ENCODE peak calls at places on chromosomes 12 and 14, in five cellular contexts. W, F, B, D and P are unnamed samples.

GRCh38 chr12:127562781-127563180 is 704.2 kb upstream of the TMEM132C start:
- DNase-seq in W (no peak), F (no peak), B (no peak), D (no peak), P (no peak)

GRCh38 chr12:47904647-47905312 is at the start of gene VDR:
- DNase-seq in W (peak; percentile 82), F (peak; percentile 61), B (peak; percentile 89), D (peak; percentile 89), P (peak; percentile 43)

GRCh38 chr14:91129261-91129660 is 15.4 kb downstream of the DGLUCY start:
- DNase-seq in W (no peak), F (no peak), B (no peak), D (no peak), P (no peak)

GRCh38 chr12:68158427-68158826 is 1.1 kb downstream of the IFNG start:
- DNase-seq in W (no peak), F (peak; percentile 17), B (no peak), D (no peak), P (no peak)

GRCh38 chr14:24556756-24557155 is 19.3 kb downstream of the CTSG start:
- DNase-seq in W (no peak), F (no peak), B (no peak), D (no peak), P (no peak)

GRCh38 chr12:70436836-70437235 is 70.7 kb downstream of the KCNMB4 start:
- DNase-seq in W (no peak), F (no peak), B (no peak), D (no peak), P (no peak)

GRCh38 chr12:58105225-58106119 is 164.1 kb downstream of the ATP23 start:
- DNase-seq in W (no peak), F (peak; percentile 14), B (peak; percentile 14), D (no peak), P (no peak)

GRCh38 chr14:99516156-99517045 is 35.2 kb downstream of the CCNK start:
- DNase-seq in W (peak; percentile 21), F (no peak), B (no peak), D (no peak), P (no peak)

GRCh38 chr14:58731465-58732330 is 93.9 kb downstream of the DACT1 start:
- DNase-seq in W (no peak), F (peak; percentile 96), B (peak; percentile 24), D (no peak), P (no peak)

GRCh38 chr12:51751657-51752056 is 96.9 kb downstream of the FIGNL2 start:
- DNase-seq in W (peak; percentile 29), F (no peak), B (no peak), D (no peak), P (no peak)

GRCh38 chr12:25151476-25151875 is 43.5 kb downstream of the DNAI7 start:
- DNase-seq in W (peak; percentile 54), F (peak; percentile 99), B (peak; percentile 35), D (no peak), P (no peak)

GRCh38 chr12:53180931-53181645 is 363 bp upstream of the CSAD start:
- DNase-seq in W (peak; percentile 88), F (peak; percentile 41), B (peak; percentile 91), D (peak; percentile 87), P (peak; percentile 77)

GRCh38 chr12:97556201-97556824 is 93.7 kb downstream of the RMST start:
- DNase-seq in W (peak; percentile 38), F (no peak), B (no peak), D (peak; percentile 68), P (no peak)

GRCh38 chr12:56631790-56632700 is 1.9 kb upstream of the BAZ2A start:
- DNase-seq in W (peak; percentile 78), F (peak; percentile 18), B (peak; percentile 60), D (peak; percentile 88), P (peak; percentile 50)

GRCh38 chr12:57460457-57461325 is 1.1 kb downstream of the GLI1 start:
- DNase-seq in W (peak; percentile 37), F (no peak), B (peak; percentile 41), D (no peak), P (peak; percentile 54)

GRCh38 chr14:61388976-61389576 is 67.7 kb downstream of the PRKCH start:
- DNase-seq in W (no peak), F (peak; percentile 26), B (no peak), D (no peak), P (no peak)

GRCh38 chr14:97878206-97878605 is 1081.0 kb downstream of the VRK1 start:
- DNase-seq in W (peak; percentile 39), F (no peak), B (no peak), D (no peak), P (no peak)

DNA sequence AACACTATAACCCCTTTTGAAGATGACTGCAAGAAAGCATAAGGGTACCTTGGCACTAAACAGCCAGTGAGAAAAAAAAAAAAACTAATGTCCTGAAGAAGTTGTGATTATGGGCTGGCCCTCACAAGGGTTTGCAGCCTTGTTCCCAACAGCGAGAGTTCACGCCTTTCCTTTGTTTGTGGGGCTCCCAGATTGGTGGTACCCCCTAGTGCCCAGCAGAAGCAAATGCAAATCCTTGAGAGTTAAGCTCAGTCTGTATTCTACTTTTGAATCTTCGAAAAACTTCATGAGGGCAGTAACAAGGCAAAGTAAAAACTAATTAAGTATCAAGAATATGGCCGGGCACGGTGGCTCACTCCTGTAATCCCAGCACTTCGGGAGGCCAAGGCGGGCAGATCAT is 238.9 kb upstream of the LMO3 start:
- DNase-seq in W (no peak), F (no peak), B (no peak), D (no peak), P (no peak)
- TF ChIP-seq CTCF in W (no peak), F (no peak), B (no peak), D (no peak), P (peak; percentile 22)

DNA sequence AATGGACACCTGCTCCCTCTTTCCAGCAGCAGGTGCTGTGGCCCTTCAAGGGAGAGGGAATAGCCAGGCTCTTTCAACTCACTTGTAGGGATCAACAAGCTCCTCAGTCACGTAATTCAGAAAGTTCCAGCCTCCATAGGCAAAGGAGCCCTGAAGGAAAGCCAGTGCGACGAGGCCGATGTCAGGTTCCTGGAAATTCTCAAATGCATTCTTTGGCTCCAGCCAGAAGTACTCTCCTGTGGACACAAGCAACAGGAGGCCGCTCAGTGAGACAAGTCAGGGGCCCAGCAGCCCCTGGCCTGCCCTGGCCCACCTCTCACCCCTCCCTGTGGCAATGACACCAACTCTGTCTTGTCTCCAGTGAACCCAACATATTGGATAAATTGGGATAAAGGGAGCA is 21.3 kb upstream of the CEBPE start:
- DNase-seq in W (no peak), F (no peak), B (no peak), D (no peak), P (no peak)
- TF ChIP-seq CTCF in W (no peak), F (no peak), B (no peak), D (no peak), P (no peak)

GRCh38 chr12:110102255-110102654 is 21.9 kb upstream of the IFT81 start:
- DNase-seq in W (peak; percentile 42), F (peak; percentile 77), B (peak; percentile 97), D (no peak), P (peak; percentile 36)
- TF ChIP-seq CTCF in W (no peak), F (peak; percentile 70), B (peak; percentile 40), D (peak; percentile 13), P (peak; percentile 45)

DNA sequence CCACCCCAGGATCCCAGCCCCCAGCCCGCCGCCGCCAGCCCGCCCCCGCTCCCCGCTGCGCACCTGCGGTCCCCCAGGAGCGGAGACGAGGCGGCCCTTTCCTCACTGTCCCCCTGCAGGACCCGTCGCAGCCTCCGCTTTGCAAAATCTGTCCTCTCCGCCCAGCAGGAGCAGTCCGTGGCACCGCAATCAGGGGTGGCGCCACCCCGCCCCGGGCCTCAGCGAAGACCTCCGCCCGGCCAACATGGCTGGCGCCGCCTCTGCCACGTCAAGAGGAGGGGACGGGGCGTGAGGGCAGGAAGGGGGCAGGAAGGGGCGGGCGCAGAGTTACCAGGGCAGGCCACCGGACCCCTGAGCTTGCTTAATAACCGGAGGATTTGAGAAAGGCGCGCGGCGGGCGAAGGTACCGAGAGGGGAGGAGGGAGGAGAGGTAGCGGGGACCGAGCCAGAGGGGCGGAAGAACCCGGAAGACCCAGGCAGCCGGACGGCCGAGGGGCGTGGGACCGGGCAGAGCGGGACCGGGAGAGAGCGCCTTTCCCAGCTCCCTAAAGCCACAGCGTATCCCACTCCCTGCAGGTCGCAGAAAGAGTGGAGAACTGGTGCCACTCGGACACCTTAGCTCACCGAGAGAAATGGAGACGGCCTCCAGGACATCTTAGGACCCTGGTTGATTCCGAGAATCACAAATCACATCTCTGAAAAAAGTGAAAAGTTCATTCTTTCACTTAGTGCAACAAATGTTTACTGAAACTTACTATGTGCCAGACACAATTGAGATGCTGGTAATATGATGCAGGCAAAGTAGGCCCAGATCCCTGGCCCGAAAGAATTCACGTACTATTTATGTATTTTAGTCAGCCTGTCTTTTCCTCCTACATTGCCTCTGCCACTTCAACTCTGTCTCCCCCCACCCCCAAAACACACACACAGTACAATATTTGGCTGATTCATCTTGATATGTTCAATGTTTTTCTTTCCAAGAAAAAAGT is at the start of gene SEC23A:
- DNase-seq in W (peak; percentile 94), F (peak; percentile 77), B (peak; percentile 75), D (peak; percentile 95), P (peak; percentile 80)
- TF ChIP-seq CTCF in W (no peak), F (no peak), B (no peak), D (no peak), P (peak; percentile 11)

GRCh38 chr14:56896231-56896630 is 86.0 kb upstream of the OTX2 start:
- DNase-seq in W (no peak), F (no peak), B (no peak), D (no peak), P (no peak)

GRCh38 chr14:56902413-56902812 is 92.1 kb upstream of the OTX2 start:
- DNase-seq in W (no peak), F (no peak), B (no peak), D (no peak), P (no peak)

GRCh38 chr14:56903304-56904021 is 93.2 kb upstream of the OTX2 start:
- DNase-seq in W (no peak), F (no peak), B (no peak), D (no peak), P (no peak)

GRCh38 chr14:56895154-56895553 is 84.9 kb upstream of the OTX2 start:
- DNase-seq in W (no peak), F (no peak), B (no peak), D (no peak), P (no peak)

DNA sequence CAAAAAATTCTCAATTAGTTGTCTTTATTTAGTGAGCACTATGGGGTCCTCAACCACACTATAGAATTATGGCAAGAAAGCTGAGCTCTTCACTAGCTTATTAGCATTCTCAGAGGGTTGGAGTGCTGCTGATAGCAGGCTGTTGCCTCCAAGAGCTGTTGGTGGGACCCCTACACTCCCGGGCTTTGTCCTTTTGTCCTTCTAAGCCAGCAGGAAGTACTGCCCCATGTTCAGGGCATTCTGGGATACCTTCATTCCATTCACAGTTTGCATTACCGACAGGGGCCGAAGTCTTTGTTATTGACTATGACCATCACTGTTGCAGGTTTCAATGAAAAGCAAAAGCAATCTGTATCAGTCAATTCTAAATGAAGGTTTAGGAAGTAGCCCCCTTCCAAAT is 89.5 kb upstream of the OTX2 start:
- DNase-seq in W (no peak), F (no peak), B (no peak), D (no peak), P (no peak)
- TF ChIP-seq CTCF in W (no peak), F (no peak), B (no peak), D (no peak), P (no peak)

GRCh38 chr12:64318605-64319004 is 72.0 kb downstream of the C12orf56 start:
- DNase-seq in W (no peak), F (peak; percentile 20), B (no peak), D (no peak), P (peak; percentile 3)
- TF ChIP-seq CTCF in W (no peak), F (peak; percentile 31), B (no peak), D (no peak), P (no peak)